ENCODE peak calls at places on chromosomes 16 and 17, in seven cellular contexts. One of them, this sample, is unnamed.

GRCh38 chr16:48047273-48047672 is 108.5 kb downstream of the ABCC12 start:
- DNase-seq in dermis blood vessel endothelial cell: no peak
- DNase-seq in pons: no peak
- DNase-seq in cardiac muscle cell: no peak
- DNase-seq in transverse colon: no peak
- DNase-seq in neural progenitor cell: no peak
- DNase-seq in dorsolateral prefrontal cortex: no peak
- DNase-seq in this sample: no peak

GRCh38 chr17:2406903-2407790 is 6.3 kb upstream of the MNT start:
- DNase-seq in dermis blood vessel endothelial cell: peak; percentile 79
- DNase-seq in pons: no peak
- DNase-seq in cardiac muscle cell: no peak
- DNase-seq in transverse colon: peak; percentile 91
- DNase-seq in neural progenitor cell: no peak
- DNase-seq in dorsolateral prefrontal cortex: no peak
- DNase-seq in this sample: peak; percentile 91

GRCh38 chr16:4272114-4272954 is 489 bp downstream of the TFAP4 start:
- DNase-seq in dermis blood vessel endothelial cell: peak; percentile 45
- DNase-seq in pons: peak; percentile 62
- DNase-seq in cardiac muscle cell: peak; percentile 86
- DNase-seq in transverse colon: peak; percentile 52
- DNase-seq in neural progenitor cell: peak; percentile 74
- DNase-seq in dorsolateral prefrontal cortex: peak; percentile 65
- DNase-seq in this sample: peak; percentile 65

GRCh38 chr16:81896902-81897301 is 114.4 kb downstream of the SDR42E1 start:
- DNase-seq in dermis blood vessel endothelial cell: peak; percentile 51
- DNase-seq in pons: no peak
- DNase-seq in cardiac muscle cell: no peak
- DNase-seq in transverse colon: no peak
- DNase-seq in neural progenitor cell: no peak
- DNase-seq in dorsolateral prefrontal cortex: no peak
- DNase-seq in this sample: no peak

GRCh38 chr16:7313170-7313569 is 19.5 kb upstream of the RBFOX1 start:
- DNase-seq in dermis blood vessel endothelial cell: no peak
- DNase-seq in pons: no peak
- DNase-seq in cardiac muscle cell: peak; percentile 57
- DNase-seq in transverse colon: no peak
- DNase-seq in neural progenitor cell: peak; percentile 50
- DNase-seq in dorsolateral prefrontal cortex: no peak
- DNase-seq in this sample: peak; percentile 59

GRCh38 chr17:36888236-36888957 is 48.9 kb upstream of the LHX1 start:
- DNase-seq in dermis blood vessel endothelial cell: no peak
- DNase-seq in pons: no peak
- DNase-seq in cardiac muscle cell: no peak
- DNase-seq in transverse colon: no peak
- DNase-seq in neural progenitor cell: peak; percentile 29
- DNase-seq in dorsolateral prefrontal cortex: no peak
- DNase-seq in this sample: no peak

GRCh38 chr17:64001763-64002529 is 3.8 kb downstream of the PRR29 start:
- DNase-seq in dermis blood vessel endothelial cell: peak; percentile 79
- DNase-seq in pons: no peak
- DNase-seq in cardiac muscle cell: no peak
- DNase-seq in transverse colon: no peak
- DNase-seq in neural progenitor cell: peak; percentile 1
- DNase-seq in dorsolateral prefrontal cortex: peak; percentile 28
- DNase-seq in this sample: no peak

GRCh38 chr16:56608876-56609462 is 585 bp downstream of the MT2A start:
- DNase-seq in dermis blood vessel endothelial cell: peak; percentile 23
- DNase-seq in pons: no peak
- DNase-seq in cardiac muscle cell: no peak
- DNase-seq in transverse colon: no peak
- DNase-seq in neural progenitor cell: peak; percentile 45
- DNase-seq in dorsolateral prefrontal cortex: no peak
- DNase-seq in this sample: no peak

GRCh38 chr17:65850486-65850885 is 289.0 kb upstream of the AXIN2 start:
- DNase-seq in dermis blood vessel endothelial cell: peak; percentile 2
- DNase-seq in pons: peak; percentile 8
- DNase-seq in cardiac muscle cell: no peak
- DNase-seq in transverse colon: no peak
- DNase-seq in neural progenitor cell: no peak
- DNase-seq in dorsolateral prefrontal cortex: no peak
- DNase-seq in this sample: no peak

GRCh38 chr16:82088483-82088882 is 53.4 kb downstream of the HSD17B2 start:
- DNase-seq in dermis blood vessel endothelial cell: no peak
- DNase-seq in pons: no peak
- DNase-seq in cardiac muscle cell: no peak
- DNase-seq in transverse colon: no peak
- DNase-seq in neural progenitor cell: no peak
- DNase-seq in dorsolateral prefrontal cortex: no peak
- DNase-seq in this sample: no peak

GRCh38 chr17:45299311-45299710 is 17.5 kb downstream of the MAP3K14 start:
- DNase-seq in dermis blood vessel endothelial cell: no peak
- DNase-seq in pons: peak; percentile 68
- DNase-seq in cardiac muscle cell: peak; percentile 61
- DNase-seq in transverse colon: no peak
- DNase-seq in neural progenitor cell: peak; percentile 29
- DNase-seq in dorsolateral prefrontal cortex: no peak
- DNase-seq in this sample: peak; percentile 39

GRCh38 chr17:41496803-41497484 is 7.2 kb upstream of the KRT36 start:
- DNase-seq in dermis blood vessel endothelial cell: peak; percentile 91
- DNase-seq in pons: peak; percentile 28
- DNase-seq in cardiac muscle cell: peak; percentile 61
- DNase-seq in transverse colon: peak; percentile 84
- DNase-seq in neural progenitor cell: peak; percentile 76
- DNase-seq in dorsolateral prefrontal cortex: no peak
- DNase-seq in this sample: peak; percentile 79

GRCh38 chr17:45127209-45127582 is 5.1 kb downstream of the PLCD3 start:
- DNase-seq in dermis blood vessel endothelial cell: no peak
- DNase-seq in pons: no peak
- DNase-seq in cardiac muscle cell: peak; percentile 43
- DNase-seq in transverse colon: peak; percentile 56
- DNase-seq in neural progenitor cell: no peak
- DNase-seq in dorsolateral prefrontal cortex: no peak
- DNase-seq in this sample: peak; percentile 55

GRCh38 chr17:28471127-28471453 is 2.4 kb upstream of the SLC13A2 start:
- DNase-seq in dermis blood vessel endothelial cell: no peak
- DNase-seq in pons: no peak
- DNase-seq in cardiac muscle cell: no peak
- DNase-seq in transverse colon: no peak
- DNase-seq in neural progenitor cell: no peak
- DNase-seq in dorsolateral prefrontal cortex: no peak
- DNase-seq in this sample: no peak

GRCh38 chr17:3029213-3029913 is 34.0 kb downstream of the OR1D5 start:
- DNase-seq in dermis blood vessel endothelial cell: peak; percentile 33
- DNase-seq in pons: no peak
- DNase-seq in cardiac muscle cell: no peak
- DNase-seq in transverse colon: no peak
- DNase-seq in neural progenitor cell: no peak
- DNase-seq in dorsolateral prefrontal cortex: peak; percentile 31
- DNase-seq in this sample: no peak

GRCh38 chr17:4903051-4903818 is at the start of gene CHRNE:
- DNase-seq in dermis blood vessel endothelial cell: peak; percentile 92
- DNase-seq in pons: peak; percentile 85
- DNase-seq in cardiac muscle cell: peak; percentile 81
- DNase-seq in transverse colon: peak; percentile 90
- DNase-seq in neural progenitor cell: peak; percentile 87
- DNase-seq in dorsolateral prefrontal cortex: no peak
- DNase-seq in this sample: peak; percentile 92

GRCh38 chr16:11621920-11622651 is 35.4 kb upstream of the LITAF start:
- DNase-seq in dermis blood vessel endothelial cell: no peak
- DNase-seq in pons: no peak
- DNase-seq in cardiac muscle cell: no peak
- DNase-seq in transverse colon: no peak
- DNase-seq in neural progenitor cell: no peak
- DNase-seq in dorsolateral prefrontal cortex: no peak
- DNase-seq in this sample: no peak

GRCh38 chr17:41614098-41614497 is 1.5 kb upstream of the KRT16 start:
- DNase-seq in dermis blood vessel endothelial cell: no peak
- DNase-seq in pons: no peak
- DNase-seq in cardiac muscle cell: no peak
- DNase-seq in transverse colon: no peak
- DNase-seq in neural progenitor cell: no peak
- DNase-seq in dorsolateral prefrontal cortex: no peak
- DNase-seq in this sample: no peak

GRCh38 chr17:74354123-74354522 is 7.5 kb downstream of the BTBD17 start:
- DNase-seq in dermis blood vessel endothelial cell: peak; percentile 71
- DNase-seq in pons: no peak
- DNase-seq in cardiac muscle cell: peak; percentile 83
- DNase-seq in transverse colon: peak; percentile 55
- DNase-seq in neural progenitor cell: peak; percentile 92
- DNase-seq in dorsolateral prefrontal cortex: no peak
- DNase-seq in this sample: peak; percentile 75

GRCh38 chr16:67936124-67936875 is at the start of gene PSMB10:
- DNase-seq in dermis blood vessel endothelial cell: peak; percentile 68
- DNase-seq in pons: peak; percentile 37
- DNase-seq in cardiac muscle cell: peak; percentile 55
- DNase-seq in transverse colon: no peak
- DNase-seq in neural progenitor cell: peak; percentile 64
- DNase-seq in dorsolateral prefrontal cortex: no peak
- DNase-seq in this sample: peak; percentile 78

GRCh38 chr16:53356478-53357207 is 77.6 kb upstream of the RBL2 start:
- DNase-seq in dermis blood vessel endothelial cell: no peak
- DNase-seq in pons: no peak
- DNase-seq in cardiac muscle cell: no peak
- DNase-seq in transverse colon: no peak
- DNase-seq in neural progenitor cell: peak; percentile 42
- DNase-seq in dorsolateral prefrontal cortex: no peak
- DNase-seq in this sample: no peak

GRCh38 chr17:13865650-13866049 is 203.7 kb upstream of the COX10 start:
- DNase-seq in dermis blood vessel endothelial cell: no peak
- DNase-seq in pons: no peak
- DNase-seq in cardiac muscle cell: peak; percentile 62
- DNase-seq in transverse colon: no peak
- DNase-seq in neural progenitor cell: no peak
- DNase-seq in dorsolateral prefrontal cortex: no peak
- DNase-seq in this sample: no peak

GRCh38 chr16:30934827-30935557 is 11.6 kb downstream of the FBXL19 start:
- DNase-seq in dermis blood vessel endothelial cell: peak; percentile 77
- DNase-seq in pons: peak; percentile 62
- DNase-seq in cardiac muscle cell: peak; percentile 58
- DNase-seq in transverse colon: peak; percentile 49
- DNase-seq in neural progenitor cell: peak; percentile 74
- DNase-seq in dorsolateral prefrontal cortex: no peak
- DNase-seq in this sample: peak; percentile 64

GRCh38 chr17:61404702-61405046 is 5.0 kb downstream of the TBX2 start:
- DNase-seq in dermis blood vessel endothelial cell: no peak
- DNase-seq in pons: no peak
- DNase-seq in cardiac muscle cell: no peak
- DNase-seq in transverse colon: no peak
- DNase-seq in neural progenitor cell: no peak
- DNase-seq in dorsolateral prefrontal cortex: peak; percentile 28
- DNase-seq in this sample: no peak

GRCh38 chr16:50774405-50774804 is 32.5 kb downstream of the CYLD start:
- DNase-seq in dermis blood vessel endothelial cell: no peak
- DNase-seq in pons: no peak
- DNase-seq in cardiac muscle cell: no peak
- DNase-seq in transverse colon: no peak
- DNase-seq in neural progenitor cell: no peak
- DNase-seq in dorsolateral prefrontal cortex: no peak
- DNase-seq in this sample: no peak

GRCh38 chr16:85696761-85697160 is 8.0 kb upstream of the GINS2 start:
- DNase-seq in dermis blood vessel endothelial cell: no peak
- DNase-seq in pons: no peak
- DNase-seq in cardiac muscle cell: no peak
- DNase-seq in transverse colon: no peak
- DNase-seq in neural progenitor cell: no peak
- DNase-seq in dorsolateral prefrontal cortex: no peak
- DNase-seq in this sample: no peak

GRCh38 chr16:64394061-64394460 is 727.8 kb downstream of the CDH11 start:
- DNase-seq in dermis blood vessel endothelial cell: no peak
- DNase-seq in pons: no peak
- DNase-seq in cardiac muscle cell: no peak
- DNase-seq in transverse colon: no peak
- DNase-seq in neural progenitor cell: no peak
- DNase-seq in dorsolateral prefrontal cortex: no peak
- DNase-seq in this sample: no peak

GRCh38 chr16:65042966-65043365 is 78.9 kb downstream of the CDH11 start:
- DNase-seq in dermis blood vessel endothelial cell: no peak
- DNase-seq in pons: peak; percentile 80
- DNase-seq in cardiac muscle cell: no peak
- DNase-seq in transverse colon: no peak
- DNase-seq in neural progenitor cell: no peak
- DNase-seq in dorsolateral prefrontal cortex: no peak
- DNase-seq in this sample: no peak

GRCh38 chr16:56488035-56488434 is 31.8 kb downstream of the BBS2 start:
- DNase-seq in dermis blood vessel endothelial cell: no peak
- DNase-seq in pons: peak; percentile 90
- DNase-seq in cardiac muscle cell: no peak
- DNase-seq in transverse colon: no peak
- DNase-seq in neural progenitor cell: no peak
- DNase-seq in dorsolateral prefrontal cortex: peak; percentile 53
- DNase-seq in this sample: no peak

GRCh38 chr17:511833-512251 is 159.2 kb upstream of the RPH3AL start:
- DNase-seq in dermis blood vessel endothelial cell: peak; percentile 34
- DNase-seq in pons: no peak
- DNase-seq in cardiac muscle cell: no peak
- DNase-seq in transverse colon: no peak
- DNase-seq in neural progenitor cell: no peak
- DNase-seq in dorsolateral prefrontal cortex: no peak
- DNase-seq in this sample: no peak

GRCh38 chr16:80993293-80993691 is 13.4 kb downstream of the CMC2 start:
- DNase-seq in dermis blood vessel endothelial cell: peak; percentile 62
- DNase-seq in pons: peak; percentile 59
- DNase-seq in cardiac muscle cell: peak; percentile 73
- DNase-seq in transverse colon: no peak
- DNase-seq in neural progenitor cell: no peak
- DNase-seq in dorsolateral prefrontal cortex: no peak
- DNase-seq in this sample: peak; percentile 63

GRCh38 chr16:56679813-56680212 is 2.5 kb upstream of the MT1X start:
- DNase-seq in dermis blood vessel endothelial cell: no peak
- DNase-seq in pons: no peak
- DNase-seq in cardiac muscle cell: no peak
- DNase-seq in transverse colon: no peak
- DNase-seq in neural progenitor cell: no peak
- DNase-seq in dorsolateral prefrontal cortex: no peak
- DNase-seq in this sample: no peak

GRCh38 chr17:20121359-20122235 is 112.4 kb downstream of the SPECC1 start:
- DNase-seq in dermis blood vessel endothelial cell: peak; percentile 70
- DNase-seq in pons: peak; percentile 94
- DNase-seq in cardiac muscle cell: peak; percentile 75
- DNase-seq in transverse colon: peak; percentile 68
- DNase-seq in neural progenitor cell: peak; percentile 77
- DNase-seq in dorsolateral prefrontal cortex: peak; percentile 79
- DNase-seq in this sample: peak; percentile 71

GRCh38 chr17:49906511-49907136 is 58.8 kb upstream of the TAC4 start:
- DNase-seq in dermis blood vessel endothelial cell: no peak
- DNase-seq in pons: no peak
- DNase-seq in cardiac muscle cell: no peak
- DNase-seq in transverse colon: no peak
- DNase-seq in neural progenitor cell: no peak
- DNase-seq in dorsolateral prefrontal cortex: no peak
- DNase-seq in this sample: no peak

GRCh38 chr16:49472598-49472997 is 99.0 kb downstream of the C16orf78 start:
- DNase-seq in dermis blood vessel endothelial cell: no peak
- DNase-seq in pons: no peak
- DNase-seq in cardiac muscle cell: no peak
- DNase-seq in transverse colon: peak; percentile 1
- DNase-seq in neural progenitor cell: peak; percentile 27
- DNase-seq in dorsolateral prefrontal cortex: no peak
- DNase-seq in this sample: no peak

GRCh38 chr16:11612110-11612981 is 25.6 kb upstream of the LITAF start:
- DNase-seq in dermis blood vessel endothelial cell: no peak
- DNase-seq in pons: peak; percentile 56
- DNase-seq in cardiac muscle cell: no peak
- DNase-seq in transverse colon: peak; percentile 86
- DNase-seq in neural progenitor cell: no peak
- DNase-seq in dorsolateral prefrontal cortex: no peak
- DNase-seq in this sample: peak; percentile 82

GRCh38 chr16:60107467-60107866 is 1373.4 kb upstream of the GOT2 start:
- DNase-seq in dermis blood vessel endothelial cell: peak; percentile 48
- DNase-seq in pons: no peak
- DNase-seq in cardiac muscle cell: no peak
- DNase-seq in transverse colon: no peak
- DNase-seq in neural progenitor cell: no peak
- DNase-seq in dorsolateral prefrontal cortex: no peak
- DNase-seq in this sample: no peak

GRCh38 chr17:63035271-63035670 is 69.2 kb downstream of the TANC2 start:
- DNase-seq in dermis blood vessel endothelial cell: peak; percentile 3
- DNase-seq in pons: no peak
- DNase-seq in cardiac muscle cell: no peak
- DNase-seq in transverse colon: no peak
- DNase-seq in neural progenitor cell: no peak
- DNase-seq in dorsolateral prefrontal cortex: no peak
- DNase-seq in this sample: no peak

This sample was measured in hepatocyte.